ENCODE peak calls at places on chromosomes 16 and 17, in seven cellular contexts. Y is natural killer cell treated with Interleukin-12 subunit alpha and Interleukin-12 subunit beta and Interleukin-15 and Interleukin-18, amount 100 ng/mL, for 72 hours; R is OCI-LY7; I is T-cell; W is activated T-helper 2 cell treated with anti-CD3 and anti-CD28 coated beads, Interferon-gamma antibody, Interleukin-2, Interleukin-4, amounts not matched to agents 10 μg/mL and 5 μg/mL and 100 μg/mL, durations not matched to agents 14 hours and 24 hours and 36 hours; C is endothelial cell of umbilical vein; O is NCI-H69. L is an unnamed sample.

GRCh38 chr17:37344519-37344918 is 31.3 kb upstream of the C17orf78 start:
- DNase-seq in O (no peak), R (no peak), W (no peak), I (no peak), C (no peak), Y (no peak), L (no peak)

GRCh38 chr16:88274847-88275246 is 107.9 kb upstream of the ZNF469 start:
- DNase-seq in R (no peak), C (no peak), I (no peak), W (no peak), O (no peak), Y (no peak), L (no peak)

GRCh38 chr17:323181-323580 is 29.4 kb downstream of the RPH3AL start:
- DNase-seq in O (no peak), Y (no peak), R (no peak), W (no peak), I (no peak), C (no peak), L (peak; percentile 24)

GRCh38 chr17:21213491-21214014 is 408 bp downstream of the TMEM11 start:
- DNase-seq in W (no peak), O (peak; percentile 55), I (no peak), C (no peak), Y (peak; percentile 64), R (peak; percentile 46), L (peak; percentile 79)

GRCh38 chr17:63950940-63951907 is 19.1 kb upstream of the CD79B start:
- DNase-seq in Y (no peak), O (peak; percentile 39), R (peak; percentile 84), C (no peak), W (no peak), I (no peak), L (peak; percentile 91)

GRCh38 chr16:24848065-24848464 is 2.3 kb downstream of the SLC5A11 start:
- DNase-seq in I (no peak), O (no peak), R (no peak), C (peak; percentile 56), Y (no peak), W (no peak), L (no peak)

GRCh38 chr16:48272837-48273421 is 25.6 kb upstream of the ABCC11 start:
- DNase-seq in R (no peak), Y (no peak), I (no peak), W (no peak), C (peak; percentile 29), O (no peak), L (no peak)

GRCh38 chr17:70773210-70773609 is 603.9 kb downstream of the KCNJ2 start:
- DNase-seq in C (no peak), Y (no peak), I (no peak), R (no peak), W (no peak), O (no peak), L (no peak)

GRCh38 chr16:49622421-49623402 is 233.2 kb downstream of the ZNF423 start:
- DNase-seq in C (no peak), Y (peak; percentile 51), O (no peak), I (no peak), W (no peak), R (no peak), L (no peak)

GRCh38 chr17:6257339-6257738 is 177.6 kb downstream of the AIPL1 start:
- DNase-seq in C (peak; percentile 88), Y (no peak), W (no peak), I (no peak), O (no peak), R (no peak), L (no peak)

GRCh38 chr16:51759329-51759728 is 608.3 kb upstream of the SALL1 start:
- DNase-seq in R (no peak), Y (no peak), O (no peak), I (no peak), W (no peak), C (no peak), L (no peak)

GRCh38 chr17:27766438-27766837 is 33.9 kb downstream of the NOS2 start:
- DNase-seq in I (no peak), O (no peak), C (no peak), W (no peak), Y (no peak), R (no peak), L (no peak)

GRCh38 chr16:25912321-25912720 is 220.6 kb downstream of the HS3ST4 start:
- DNase-seq in W (no peak), O (no peak), Y (no peak), C (no peak), R (no peak), I (no peak), L (no peak)

GRCh38 chr16:78180349-78180748 is 80.9 kb downstream of the WWOX start:
- DNase-seq in I (no peak), Y (no peak), C (no peak), W (no peak), R (no peak), O (no peak), L (no peak)

GRCh38 chr16:13919683-13920509 is at the start of gene ERCC4:
- DNase-seq in I (peak; percentile 98), O (peak; percentile 100), C (peak; percentile 100), R (peak; percentile 100), Y (peak; percentile 99), W (peak; percentile 99), L (peak; percentile 100)

GRCh38 chr17:9247401-9247938 is 226.2 kb downstream of the NTN1 start:
- DNase-seq in I (no peak), Y (no peak), R (no peak), C (no peak), W (no peak), O (no peak), L (no peak)

GRCh38 chr16:2081201-2081600 is 33.4 kb downstream of the TSC2 start:
- DNase-seq in I (no peak), Y (no peak), R (no peak), W (no peak), O (no peak), C (no peak), L (no peak)

GRCh38 chr17:14308965-14309879 is 8.3 kb downstream of the HS3ST3B1 start:
- DNase-seq in C (peak; percentile 34), R (no peak), I (peak; percentile 91), O (peak; percentile 89), Y (peak; percentile 94), W (peak; percentile 86), L (no peak)